ENCODE peak calls at places on chromosomes 16 and 17, in nine cellular contexts. One of them, this sample, is unnamed.

GRCh38 chr16:14369734-14370598 is 260.1 kb downstream of the PARN start:
- DNase-seq in thoracic aorta: no peak
- DNase-seq in kidney epithelial cell: no peak
- DNase-seq in GM06990: no peak
- DNase-seq in AG04450: no peak
- DNase-seq in lower leg skin: peak
- DNase-seq in A549: no peak
- DNase-seq in heart left ventricle: peak
- DNase-seq in astrocyte of the spinal cord: no peak
- DNase-seq in this sample: no peak

GRCh38 chr16:74232831-74233465 is 63.7 kb upstream of the PSMD7 start:
- DNase-seq in GM06990: no peak
- DNase-seq in A549: no peak
- DNase-seq in AG04450: no peak
- DNase-seq in heart left ventricle: no peak
- DNase-seq in thoracic aorta: no peak
- DNase-seq in lower leg skin: no peak
- DNase-seq in kidney epithelial cell: no peak
- DNase-seq in astrocyte of the spinal cord: no peak
- DNase-seq in this sample: no peak

GRCh38 chr17:69500911-69501429 is 86.5 kb downstream of the MAP2K6 start:
- DNase-seq in lower leg skin: no peak
- DNase-seq in astrocyte of the spinal cord: no peak
- DNase-seq in GM06990: no peak
- DNase-seq in heart left ventricle: no peak
- DNase-seq in thoracic aorta: no peak
- DNase-seq in kidney epithelial cell: no peak
- DNase-seq in AG04450: no peak
- DNase-seq in A549: no peak
- DNase-seq in this sample: no peak

GRCh38 chr16:52741386-52741785 is 194.4 kb upstream of the TOX3 start:
- DNase-seq in lower leg skin: no peak
- DNase-seq in A549: no peak
- DNase-seq in kidney epithelial cell: no peak
- DNase-seq in heart left ventricle: no peak
- DNase-seq in GM06990: no peak
- DNase-seq in thoracic aorta: no peak
- DNase-seq in astrocyte of the spinal cord: no peak
- DNase-seq in AG04450: no peak
- DNase-seq in this sample: no peak

GRCh38 chr17:78791840-78792709 is 10.0 kb upstream of the CYTH1 start:
- DNase-seq in astrocyte of the spinal cord: no peak
- DNase-seq in GM06990: no peak
- DNase-seq in lower leg skin: no peak
- DNase-seq in kidney epithelial cell: no peak
- DNase-seq in A549: no peak
- DNase-seq in thoracic aorta: no peak
- DNase-seq in heart left ventricle: no peak
- DNase-seq in AG04450: no peak
- DNase-seq in this sample: no peak

GRCh38 chr16:24776486-24777220 is 47.2 kb downstream of the TNRC6A start:
- DNase-seq in astrocyte of the spinal cord: peak
- DNase-seq in thoracic aorta: peak
- DNase-seq in lower leg skin: no peak
- DNase-seq in GM06990: no peak
- DNase-seq in A549: no peak
- DNase-seq in AG04450: no peak
- DNase-seq in kidney epithelial cell: no peak
- DNase-seq in heart left ventricle: peak
- DNase-seq in this sample: no peak

GRCh38 chr16:53089434-53090270 is 34.9 kb downstream of the CHD9 start:
- DNase-seq in A549: no peak
- DNase-seq in kidney epithelial cell: no peak
- DNase-seq in thoracic aorta: no peak
- DNase-seq in GM06990: no peak
- DNase-seq in astrocyte of the spinal cord: no peak
- DNase-seq in AG04450: no peak
- DNase-seq in heart left ventricle: peak
- DNase-seq in lower leg skin: no peak
- DNase-seq in this sample: peak

GRCh38 chr17:45367216-45367615 is 50.4 kb upstream of the MAP3K14 start:
- DNase-seq in A549: no peak
- DNase-seq in heart left ventricle: no peak
- DNase-seq in AG04450: no peak
- DNase-seq in astrocyte of the spinal cord: no peak
- DNase-seq in thoracic aorta: no peak
- DNase-seq in GM06990: no peak
- DNase-seq in kidney epithelial cell: no peak
- DNase-seq in lower leg skin: peak
- DNase-seq in this sample: no peak

DNA sequence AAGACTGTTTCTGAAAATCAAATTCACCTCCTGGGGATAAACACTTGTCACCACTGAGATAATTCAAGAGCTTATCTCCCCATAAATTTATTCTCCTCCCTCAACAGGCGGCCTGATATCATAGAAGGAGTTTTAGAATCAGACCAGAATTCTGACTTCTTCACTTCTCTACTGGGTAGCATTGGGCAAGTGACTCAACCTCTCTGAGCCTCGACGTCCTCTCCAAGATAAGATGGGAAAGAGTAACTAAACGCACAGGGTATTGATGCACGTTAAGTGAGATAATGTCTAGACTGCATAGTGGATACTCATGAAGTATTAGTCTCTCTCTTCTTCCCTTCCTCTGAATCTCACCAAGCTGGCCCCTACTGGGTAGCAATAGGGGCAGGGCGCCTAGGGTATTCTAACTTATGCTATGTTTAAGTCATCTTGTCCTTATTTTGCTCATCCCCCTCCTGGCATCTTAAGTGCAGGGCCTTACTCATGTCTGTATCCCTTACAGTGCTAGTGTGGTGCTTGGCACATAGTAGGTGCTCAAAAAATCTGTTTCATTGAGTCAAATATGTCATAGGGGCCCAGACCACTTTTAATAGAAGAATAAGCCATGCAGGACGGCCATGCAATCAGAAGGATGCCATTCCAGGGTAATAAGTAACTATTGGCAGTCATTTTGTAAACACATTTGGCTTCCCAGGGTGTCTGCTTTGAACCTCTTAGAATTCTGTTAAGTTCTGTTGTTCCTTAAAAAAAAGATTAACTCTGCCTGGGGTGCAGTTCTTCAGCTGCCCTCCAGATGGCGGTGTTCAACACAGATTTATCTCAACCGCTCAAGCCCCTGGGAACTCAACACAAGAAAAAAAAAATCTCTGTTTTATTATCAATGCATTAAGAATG is 476.3 kb upstream of the CCL2 start:
- DNase-seq in thoracic aorta: no peak
- DNase-seq in GM06990: peak
- DNase-seq in A549: peak
- DNase-seq in lower leg skin: no peak
- DNase-seq in heart left ventricle: peak
- DNase-seq in AG04450: peak
- DNase-seq in astrocyte of the spinal cord: peak
- DNase-seq in kidney epithelial cell: peak
- DNase-seq in this sample: peak
- TF ChIP-seq CTCF in thoracic aorta: peak
- TF ChIP-seq CTCF in GM06990: peak
- TF ChIP-seq CTCF in A549: peak
- TF ChIP-seq CTCF in lower leg skin: no peak
- TF ChIP-seq CTCF in heart left ventricle: peak
- TF ChIP-seq CTCF in AG04450: peak
- TF ChIP-seq CTCF in astrocyte of the spinal cord: peak
- TF ChIP-seq CTCF in kidney epithelial cell: peak
- TF ChIP-seq CTCF in this sample: peak

GRCh38 chr17:7041607-7042506 is 2.0 kb downstream of the SLC16A11 start:
- DNase-seq in AG04450: no peak
- DNase-seq in GM06990: no peak
- DNase-seq in astrocyte of the spinal cord: no peak
- DNase-seq in kidney epithelial cell: no peak
- DNase-seq in A549: no peak
- DNase-seq in thoracic aorta: no peak
- DNase-seq in heart left ventricle: no peak
- DNase-seq in lower leg skin: no peak
- DNase-seq in this sample: no peak

GRCh38 chr17:7045492-7046126 is 1.7 kb upstream of the SLC16A11 start:
- DNase-seq in A549: peak
- DNase-seq in GM06990: no peak
- DNase-seq in kidney epithelial cell: peak
- DNase-seq in lower leg skin: no peak
- DNase-seq in astrocyte of the spinal cord: peak
- DNase-seq in AG04450: peak
- DNase-seq in thoracic aorta: no peak
- DNase-seq in heart left ventricle: no peak
- DNase-seq in this sample: peak

GRCh38 chr17:7043195-7043543 is 723 bp downstream of the SLC16A11 start:
- DNase-seq in kidney epithelial cell: no peak
- DNase-seq in AG04450: no peak
- DNase-seq in thoracic aorta: no peak
- DNase-seq in astrocyte of the spinal cord: no peak
- DNase-seq in lower leg skin: no peak
- DNase-seq in heart left ventricle: no peak
- DNase-seq in GM06990: peak
- DNase-seq in A549: no peak
- DNase-seq in this sample: no peak

GRCh38 chr17:7043544-7044268 is at the start of gene SLC16A11:
- DNase-seq in AG04450: no peak
- DNase-seq in astrocyte of the spinal cord: peak
- DNase-seq in kidney epithelial cell: no peak
- DNase-seq in thoracic aorta: no peak
- DNase-seq in heart left ventricle: peak
- DNase-seq in GM06990: peak
- DNase-seq in A549: no peak
- DNase-seq in lower leg skin: peak
- DNase-seq in this sample: no peak

DNA sequence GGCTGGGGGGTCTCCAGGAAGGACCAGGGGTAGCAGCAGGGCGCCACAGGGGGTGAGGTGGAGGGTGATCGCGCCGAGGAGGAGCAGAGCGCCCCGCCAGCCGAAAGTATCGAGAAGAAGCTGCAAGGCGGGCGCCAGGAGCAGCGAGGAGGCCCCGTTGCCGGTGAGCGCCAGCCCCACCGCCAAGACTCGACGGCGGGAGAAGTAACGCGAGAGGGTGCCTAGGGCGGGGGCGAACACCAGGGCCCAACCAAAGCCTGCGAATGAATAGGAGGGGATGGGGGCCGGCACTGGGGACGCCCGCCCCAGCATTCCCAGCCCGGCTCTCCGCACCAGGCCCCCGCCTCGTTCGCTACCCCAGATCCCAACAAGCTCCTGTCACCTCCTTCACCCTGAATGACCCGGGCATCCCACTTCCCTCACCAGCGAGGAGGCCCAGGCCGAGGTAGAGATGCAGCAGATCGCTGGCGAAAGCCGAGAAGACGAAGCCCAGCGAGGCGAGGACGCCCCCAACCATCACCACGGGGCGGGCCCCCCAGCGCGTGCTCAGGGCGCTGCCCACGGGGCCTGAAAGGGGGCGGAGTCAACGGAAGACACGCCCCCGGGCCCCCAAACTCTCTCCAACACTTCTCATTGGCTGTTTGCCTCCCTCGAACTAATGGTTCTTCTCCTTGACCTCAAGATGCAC is 1.2 kb downstream of the SLC16A11 start:
- DNase-seq in astrocyte of the spinal cord: no peak
- DNase-seq in thoracic aorta: no peak
- DNase-seq in kidney epithelial cell: no peak
- DNase-seq in heart left ventricle: no peak
- DNase-seq in A549: no peak
- DNase-seq in AG04450: no peak
- DNase-seq in GM06990: peak
- DNase-seq in lower leg skin: no peak
- DNase-seq in this sample: no peak
- H3K4me3 ChIP-seq in astrocyte of the spinal cord: no peak
- H3K4me3 ChIP-seq in thoracic aorta: peak
- H3K4me3 ChIP-seq in kidney epithelial cell: no peak
- H3K4me3 ChIP-seq in heart left ventricle: peak
- H3K4me3 ChIP-seq in A549: no peak
- H3K4me3 ChIP-seq in AG04450: no peak
- H3K4me3 ChIP-seq in GM06990: peak
- H3K4me3 ChIP-seq in lower leg skin: peak
- H3K4me3 ChIP-seq in this sample: no peak

DNA sequence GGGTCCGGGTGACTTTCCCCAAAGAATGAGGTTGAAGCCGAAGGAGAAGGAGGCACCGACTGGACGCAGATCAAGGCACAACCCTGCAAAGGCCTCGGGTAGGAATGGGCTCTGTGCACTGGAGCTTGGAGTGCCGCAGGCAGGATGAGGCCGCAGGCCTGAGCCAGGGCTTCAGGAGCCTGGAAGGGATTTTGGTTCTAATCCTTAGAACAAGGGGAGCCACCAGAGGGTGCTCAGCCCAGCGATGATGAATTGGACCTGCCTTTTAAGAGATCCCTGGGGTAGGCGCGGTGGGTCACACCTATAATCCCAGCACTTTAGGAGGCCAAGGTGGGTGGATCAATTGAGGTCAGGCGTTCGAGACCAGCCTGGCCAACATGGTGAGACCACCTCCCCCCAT is 8.1 kb downstream of the CIBAR2 start:
- DNase-seq in AG04450: no peak
- DNase-seq in GM06990: no peak
- DNase-seq in heart left ventricle: no peak
- DNase-seq in astrocyte of the spinal cord: no peak
- DNase-seq in kidney epithelial cell: no peak
- DNase-seq in thoracic aorta: no peak
- DNase-seq in A549: no peak
- DNase-seq in lower leg skin: no peak
- DNase-seq in this sample: no peak
- TF ChIP-seq CTCF in AG04450: peak
- TF ChIP-seq CTCF in GM06990: no peak
- TF ChIP-seq CTCF in heart left ventricle: no peak
- TF ChIP-seq CTCF in astrocyte of the spinal cord: no peak
- TF ChIP-seq CTCF in kidney epithelial cell: no peak
- TF ChIP-seq CTCF in thoracic aorta: no peak
- TF ChIP-seq CTCF in A549: no peak
- TF ChIP-seq CTCF in lower leg skin: no peak
- TF ChIP-seq CTCF in this sample: no peak

GRCh38 chr17:7883781-7884386 is 4.7 kb upstream of the CHD3 start:
- DNase-seq in lower leg skin: peak
- DNase-seq in astrocyte of the spinal cord: peak
- DNase-seq in kidney epithelial cell: no peak
- DNase-seq in A549: peak
- DNase-seq in heart left ventricle: no peak
- DNase-seq in thoracic aorta: no peak
- DNase-seq in GM06990: no peak
- DNase-seq in AG04450: no peak
- DNase-seq in this sample: no peak

GRCh38 chr17:7886227-7887037 is 2.2 kb upstream of the CHD3 start:
- DNase-seq in kidney epithelial cell: no peak
- DNase-seq in astrocyte of the spinal cord: peak
- DNase-seq in A549: peak
- DNase-seq in AG04450: no peak
- DNase-seq in GM06990: peak
- DNase-seq in thoracic aorta: no peak
- DNase-seq in lower leg skin: peak
- DNase-seq in heart left ventricle: peak
- DNase-seq in this sample: no peak

GRCh38 chr17:7882629-7883028 is 6.0 kb upstream of the CHD3 start:
- DNase-seq in thoracic aorta: no peak
- DNase-seq in AG04450: no peak
- DNase-seq in kidney epithelial cell: no peak
- DNase-seq in lower leg skin: peak
- DNase-seq in heart left ventricle: no peak
- DNase-seq in astrocyte of the spinal cord: no peak
- DNase-seq in GM06990: no peak
- DNase-seq in A549: no peak
- DNase-seq in this sample: no peak

GRCh38 chr17:7885357-7886226 is 3.0 kb upstream of the CHD3 start:
- DNase-seq in thoracic aorta: no peak
- DNase-seq in A549: peak
- DNase-seq in kidney epithelial cell: no peak
- DNase-seq in GM06990: peak
- DNase-seq in AG04450: no peak
- DNase-seq in heart left ventricle: peak
- DNase-seq in astrocyte of the spinal cord: peak
- DNase-seq in lower leg skin: peak
- DNase-seq in this sample: no peak

DNA sequence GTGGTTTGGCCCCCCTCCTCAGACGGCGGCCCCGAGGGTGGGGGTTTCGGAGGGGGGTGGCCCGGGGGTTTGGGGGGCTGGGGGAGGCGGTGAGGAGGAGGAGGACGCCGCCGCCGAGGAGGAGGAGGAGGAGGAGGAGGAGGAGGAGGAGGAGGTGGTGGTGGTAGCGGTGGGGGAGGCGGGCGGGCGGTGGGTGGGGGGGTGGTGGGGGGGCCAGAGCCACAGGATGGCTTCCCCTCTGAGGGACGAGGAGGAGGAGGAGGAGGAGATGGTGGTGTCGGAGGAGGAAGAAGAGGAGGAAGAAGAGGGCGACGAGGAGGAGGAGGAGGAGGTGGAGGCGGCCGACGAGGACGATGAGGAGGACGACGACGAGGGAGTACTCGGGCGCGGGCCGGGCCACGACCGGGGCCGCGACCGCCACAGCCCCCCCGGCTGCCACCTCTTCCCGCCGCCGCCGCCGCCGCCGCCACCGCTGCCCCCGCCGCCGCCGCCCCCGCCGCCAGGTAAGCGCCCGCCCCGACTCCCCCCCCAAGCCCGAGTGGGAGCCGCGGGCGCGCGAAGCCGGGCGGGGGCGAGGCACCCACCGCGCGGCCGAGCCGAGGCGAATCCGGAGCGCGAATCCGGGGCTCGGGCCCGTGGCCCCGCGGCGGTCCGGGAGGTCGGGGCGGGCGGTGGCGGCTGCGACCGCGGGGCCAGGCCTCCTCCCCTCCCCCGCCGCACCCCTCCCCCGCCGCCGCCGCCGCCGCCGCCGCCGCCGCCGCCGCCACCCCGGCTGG is 3.8 kb upstream of the CHD3 start:
- DNase-seq in heart left ventricle: peak
- DNase-seq in thoracic aorta: no peak
- DNase-seq in kidney epithelial cell: no peak
- DNase-seq in A549: no peak
- DNase-seq in lower leg skin: peak
- DNase-seq in GM06990: peak
- DNase-seq in astrocyte of the spinal cord: no peak
- DNase-seq in AG04450: no peak
- DNase-seq in this sample: no peak
- H3K4me3 ChIP-seq in heart left ventricle: peak
- H3K4me3 ChIP-seq in thoracic aorta: peak
- H3K4me3 ChIP-seq in kidney epithelial cell: peak
- H3K4me3 ChIP-seq in A549: peak
- H3K4me3 ChIP-seq in lower leg skin: peak
- H3K4me3 ChIP-seq in GM06990: peak
- H3K4me3 ChIP-seq in astrocyte of the spinal cord: peak
- H3K4me3 ChIP-seq in AG04450: peak
- H3K4me3 ChIP-seq in this sample: peak